ENCODE peak calls at places on chromosomes 13 and 19, in eight cellular contexts. J is GM12892, M is esophagus muscularis mucosa, L is HepG2, Z is stomach, N is spleen, R is HCT116, D is endothelial cell of umbilical vein. C is an unnamed sample.

GRCh38 chr19:38596057-38596981 is 21.4 kb downstream of the MAP4K1 start:
- DNase-seq in R (peak; percentile 71), M (no peak), J (no peak), Z (peak; percentile 72), D (peak; percentile 15), L (peak; percentile 20), N (no peak), C (no peak)

GRCh38 chr13:66021846-66022245 is 1208.3 kb downstream of the PCDH9 start:
- DNase-seq in N (no peak), R (no peak), D (no peak), Z (no peak), M (no peak), J (no peak), L (no peak), C (no peak)

GRCh38 chr13:48275507-48275906 is 28.0 kb upstream of the RB1 start:
- DNase-seq in D (no peak), J (no peak), N (no peak), Z (no peak), L (no peak), M (no peak), R (no peak), C (no peak)

GRCh38 chr13:106917673-106918652 is 350.0 kb upstream of the ARGLU1 start:
- DNase-seq in Z (peak; percentile 79), L (no peak), R (peak; percentile 22), N (peak; percentile 91), J (peak; percentile 62), M (peak; percentile 94), D (peak; percentile 91), C (peak; percentile 74)

GRCh38 chr19:55632463-55632834 is 8.1 kb upstream of the ZNF784 start:
- DNase-seq in L (peak; percentile 88), N (no peak), R (peak; percentile 95), M (peak; percentile 99), J (no peak), D (peak; percentile 91), Z (peak; percentile 95), C (no peak)

GRCh38 chr19:29499261-29499920 is 26.4 kb upstream of the VSTM2B start:
- DNase-seq in L (no peak), D (no peak), J (no peak), N (no peak), R (no peak), M (no peak), Z (no peak), C (no peak)

GRCh38 chr19:32404213-32404938 is 1.2 kb upstream of the DPY19L3 start:
- DNase-seq in J (no peak), Z (no peak), M (peak; percentile 70), N (peak; percentile 81), D (no peak), R (no peak), L (peak; percentile 18), C (no peak)

GRCh38 chr19:38809592-38810252 is 3.0 kb downstream of the LGALS4 start:
- DNase-seq in M (no peak), L (no peak), J (no peak), D (no peak), Z (no peak), R (no peak), N (no peak), C (no peak)

GRCh38 chr19:56162258-56162657 is 13.6 kb upstream of the GALP start:
- DNase-seq in N (no peak), D (peak; percentile 62), R (no peak), L (no peak), M (no peak), J (no peak), Z (no peak), C (no peak)

GRCh38 chr19:4557971-4558941 is 1.2 kb downstream of the SEMA6B start:
- DNase-seq in Z (peak; percentile 59), M (no peak), L (no peak), D (peak; percentile 61), J (no peak), R (no peak), N (peak; percentile 85), C (peak; percentile 74)

GRCh38 chr19:55703790-55704215 is 28.8 kb downstream of the EPN1 start:
- DNase-seq in R (peak; percentile 4), D (peak; percentile 15), L (no peak), J (no peak), N (peak; percentile 86), M (no peak), Z (peak; percentile 72), C (no peak)

GRCh38 chr13:95530178-95530577 is 22.3 kb upstream of the CLDN10 start:
- DNase-seq in D (peak; percentile 92), R (no peak), J (no peak), M (no peak), N (no peak), L (peak; percentile 38), Z (no peak), C (no peak)

GRCh38 chr19:29860492-29860891 is 48.7 kb downstream of the CCNE1 start:
- DNase-seq in J (no peak), Z (no peak), D (no peak), N (no peak), L (no peak), M (no peak), R (peak; percentile 49), C (no peak)

GRCh38 chr13:99164226-99164625 is 36.4 kb upstream of the UBAC2 start:
- DNase-seq in R (no peak), D (no peak), M (peak; percentile 53), J (no peak), L (no peak), Z (no peak), N (no peak), C (no peak)

GRCh38 chr19:4929186-4929585 is 19.9 kb downstream of the UHRF1 start:
- DNase-seq in M (no peak), R (no peak), D (no peak), N (no peak), L (no peak), J (no peak), Z (no peak), C (no peak)

GRCh38 chr19:40610396-40611064 is 9.4 kb downstream of the LTBP4 start:
- DNase-seq in R (no peak), J (no peak), Z (peak; percentile 77), L (no peak), M (no peak), N (peak; percentile 92), D (no peak), C (no peak)

GRCh38 chr19:40982594-40983101 is 8.4 kb upstream of the CYP2B6 start:
- DNase-seq in M (no peak), D (no peak), R (no peak), L (no peak), J (no peak), N (no peak), Z (no peak), C (no peak)

GRCh38 chr19:30071871-30072270 is 129.8 kb downstream of the URI1 start:
- DNase-seq in Z (no peak), J (no peak), M (no peak), R (no peak), L (no peak), D (no peak), N (peak; percentile 42), C (no peak)

GRCh38 chr13:59157181-59157580 is 1006.5 kb downstream of the DIAPH3 start:
- DNase-seq in J (no peak), L (no peak), N (no peak), R (no peak), M (no peak), D (no peak), Z (no peak), C (no peak)

GRCh38 chr13:23778879-23779278 is 110.3 kb downstream of the MIPEP start:
- DNase-seq in R (no peak), D (no peak), J (no peak), M (no peak), N (no peak), Z (no peak), L (peak; percentile 87), C (no peak)

GRCh38 chr19:32916969-32917611 is 47.5 kb upstream of the SLC7A9 start:
- DNase-seq in Z (no peak), J (no peak), N (no peak), L (no peak), D (peak; percentile 65), R (no peak), M (no peak), C (no peak)

GRCh38 chr19:49442354-49442753 is 1.0 kb upstream of the SLC17A7 start:
- DNase-seq in Z (no peak), J (no peak), M (no peak), N (no peak), L (no peak), D (no peak), R (no peak), C (no peak)

GRCh38 chr19:56116606-56117005 is 4.5 kb downstream of the ZNF787 start:
- DNase-seq in Z (no peak), L (no peak), J (no peak), M (no peak), D (no peak), N (no peak), R (no peak), C (no peak)

GRCh38 chr13:53206455-53206854 is 177.8 kb downstream of the OLFM4 start:
- DNase-seq in Z (no peak), N (no peak), J (no peak), R (no peak), D (no peak), L (no peak), M (no peak), C (no peak)
- TF ChIP-seq POLR2A in Z (no peak), N (no peak), J (no peak), R (no peak), D (no peak), L (no peak), M (no peak), C (no peak)

DNA sequence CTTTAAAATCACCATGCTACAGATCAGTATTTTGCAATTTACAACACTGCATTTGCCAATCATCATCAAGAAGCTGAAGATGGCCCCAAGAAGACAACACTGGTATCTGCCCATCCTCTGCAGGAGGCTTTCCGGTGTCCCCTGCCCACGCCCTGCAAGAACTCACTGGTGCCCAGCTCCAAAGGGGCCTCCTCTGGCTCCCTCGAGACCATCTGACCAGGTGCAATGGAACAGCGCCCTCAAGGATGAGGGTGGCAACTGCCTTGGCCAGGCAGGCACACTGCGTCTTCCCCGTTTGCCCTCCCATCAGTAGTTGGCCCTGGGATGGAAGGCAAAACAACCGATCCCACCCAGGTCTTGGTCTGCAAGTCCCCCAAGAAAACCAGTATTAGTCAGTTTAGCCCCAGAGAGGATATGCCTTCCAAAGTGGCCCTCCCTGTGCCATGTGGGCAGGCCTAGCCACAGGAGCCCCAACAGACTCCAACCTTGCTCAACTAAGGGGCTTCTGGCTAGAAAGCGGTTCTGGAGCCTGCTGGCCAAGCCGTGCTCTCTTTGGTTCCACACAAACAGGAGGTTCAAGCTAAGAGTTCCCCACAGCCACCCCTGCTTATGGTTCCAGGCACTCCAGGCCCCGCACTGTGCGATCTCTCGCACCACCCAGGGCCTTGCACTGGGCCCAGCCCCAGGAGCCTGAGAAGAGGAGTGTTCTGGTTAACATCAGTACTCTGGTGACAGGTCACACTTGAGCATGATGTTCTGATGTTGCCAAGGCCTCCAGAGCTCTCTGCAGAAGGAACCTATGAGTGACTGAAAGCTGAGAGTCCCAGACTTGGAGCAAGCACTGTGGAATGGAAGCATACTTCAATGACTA is 4.7 kb downstream of the PCID2 start:
- DNase-seq in N (no peak), J (no peak), L (no peak), M (no peak), R (no peak), D (no peak), Z (no peak), C (no peak)
- TF ChIP-seq POLR2AphosphoS5 in N (no peak), J (no peak), L (no peak), M (no peak), R (no peak), D (no peak), Z (peak; percentile 18), C (no peak)

GRCh38 chr19:806815-807421 is 9.7 kb downstream of the PTBP1 start:
- DNase-seq in M (no peak), L (no peak), R (no peak), D (no peak), Z (no peak), J (peak; percentile 26), N (no peak), C (no peak)
- TF ChIP-seq POLR2A in M (no peak), L (no peak), R (no peak), D (no peak), Z (no peak), J (peak; percentile 52), N (no peak), C (no peak)

GRCh38 chr19:11821474-11821873 is 7.4 kb downstream of the ZNF440 start:
- DNase-seq in L (no peak), D (no peak), N (no peak), M (no peak), Z (no peak), J (no peak), R (no peak), C (no peak)
- TF ChIP-seq POLR2AphosphoS5 in L (no peak), D (no peak), N (no peak), M (no peak), Z (no peak), J (no peak), R (no peak), C (no peak)

C was measured in GM12891.